ENCODE peak calls at places on chromosomes 6 and 20, in seven cellular contexts. J, I, P, A, B, C and L are unnamed samples.

GRCh38 chr6:41428995-41429417 is 93.6 kb downstream of the NCR2 start:
- DNase-seq in P (no peak), B (no peak), I (no peak), C (no peak), A (no peak), J (no peak), L (peak; percentile 50)

GRCh38 chr6:77462359-77463307 is 658 bp downstream of the HTR1B start:
- DNase-seq in C (no peak), A (peak; percentile 58), I (no peak), B (no peak), P (no peak), J (no peak), L (no peak)

GRCh38 chr6:133983099-133983939 is 30.3 kb downstream of the TBPL1 start:
- DNase-seq in A (no peak), I (no peak), P (no peak), J (no peak), B (peak; percentile 14), C (peak; percentile 29), L (peak; percentile 88)

GRCh38 chr20:63311186-63311832 is 18.3 kb downstream of the COL20A1 start:
- DNase-seq in J (no peak), P (no peak), I (no peak), C (no peak), B (no peak), A (no peak), L (no peak)

GRCh38 chr20:43974665-43975064 is 60.0 kb downstream of the TOX2 start:
- DNase-seq in B (no peak), C (no peak), A (no peak), P (no peak), J (no peak), I (no peak), L (no peak)

GRCh38 chr20:36070451-36070850 is 84.1 kb upstream of the EPB41L1 start:
- DNase-seq in I (peak; percentile 40), J (no peak), A (no peak), C (no peak), B (no peak), P (no peak), L (no peak)

GRCh38 chr6:108576724-108577123 is 16.0 kb downstream of the FOXO3 start:
- DNase-seq in B (no peak), A (no peak), I (no peak), C (no peak), P (no peak), J (no peak), L (peak; percentile 74)

GRCh38 chr20:48657426-48658197 is 170.2 kb downstream of the PREX1 start:
- DNase-seq in A (peak; percentile 83), I (peak; percentile 91), B (peak; percentile 47), C (peak; percentile 78), P (peak; percentile 64), J (peak; percentile 80), L (peak; percentile 59)